ENCODE peak calls at places on chromosomes 3 and 15, in six cellular contexts. L, X, F, P, I and E are unnamed samples.

GRCh38 chr3:8776406-8776805 is 7.0 kb upstream of the OXTR start:
- DNase-seq in L (no peak), F (no peak), X (peak), I (peak), P (peak), E (no peak)

GRCh38 chr3:62873672-62874397 is 1.4 kb downstream of the CADPS start:
- DNase-seq in L (peak), X (no peak), I (no peak), F (peak), P (no peak), E (peak)

GRCh38 chr3:138012526-138012925 is 2.6 kb downstream of the CLDN18 start:
- DNase-seq in F (no peak), X (no peak), P (no peak), L (no peak), I (no peak), E (no peak)

GRCh38 chr3:130429069-130430023 is 83.9 kb downstream of the COL6A5 start:
- DNase-seq in F (no peak), P (no peak), L (no peak), X (no peak), I (no peak), E (no peak)

GRCh38 chr15:41891946-41892345 is 1.9 kb downstream of the SPTBN5 start:
- DNase-seq in I (no peak), P (no peak), L (no peak), F (no peak), X (no peak), E (no peak)

GRCh38 chr3:126512916-126513650 is 4.5 kb downstream of the UROC1 start:
- DNase-seq in F (no peak), X (no peak), P (no peak), I (no peak), L (no peak), E (peak)

GRCh38 chr3:14424711-14425573 is 22.5 kb downstream of the SLC6A6 start:
- DNase-seq in X (no peak), I (no peak), L (peak), P (no peak), F (no peak), E (no peak)

GRCh38 chr3:172973799-172974198 is 167.2 kb downstream of the SPATA16 start:
- DNase-seq in X (no peak), L (no peak), P (no peak), I (no peak), F (no peak), E (no peak)

GRCh38 chr3:107283948-107284347 is 93.3 kb upstream of the CCDC54 start:
- DNase-seq in P (no peak), X (no peak), I (peak), L (no peak), F (no peak), E (no peak)

GRCh38 chr15:51533672-51534398 is 88.7 kb downstream of the DMXL2 start:
- DNase-seq in F (no peak), P (no peak), L (no peak), I (no peak), X (no peak), E (no peak)

GRCh38 chr3:195873281-195873887 is 35.0 kb downstream of the TNK2 start:
- DNase-seq in L (no peak), F (no peak), P (no peak), X (no peak), I (no peak), E (no peak)

GRCh38 chr15:95932676-95933075 is 397.8 kb upstream of the NR2F2 start:
- DNase-seq in F (no peak), I (peak), P (no peak), L (no peak), X (peak), E (no peak)

GRCh38 chr3:168707900-168708299 is 612.2 kb upstream of the GOLIM4 start:
- DNase-seq in L (no peak), F (no peak), P (no peak), X (no peak), I (no peak), E (no peak)

GRCh38 chr15:68921926-68922325 is 8.4 kb upstream of the SPESP1 start:
- DNase-seq in F (no peak), X (no peak), L (no peak), I (no peak), P (no peak), E (no peak)

GRCh38 chr15:74055804-74056203 is 26.5 kb downstream of the GOLGA6A start:
- DNase-seq in P (no peak), X (no peak), I (no peak), L (no peak), F (no peak), E (no peak)

GRCh38 chr3:76349715-76350480 is 564.5 kb upstream of the ZNF717 start:
- DNase-seq in F (no peak), P (no peak), X (no peak), L (no peak), I (no peak), E (no peak)

GRCh38 chr3:86838927-86839326 is 152.0 kb downstream of the VGLL3 start:
- DNase-seq in F (no peak), P (no peak), L (no peak), X (no peak), I (no peak), E (no peak)

GRCh38 chr15:38182900-38183299 is 69.7 kb upstream of the SPRED1 start:
- DNase-seq in P (no peak), L (no peak), I (no peak), X (no peak), F (no peak), E (no peak)

GRCh38 chr3:137770821-137771399 is 6.8 kb downstream of the SOX14 start:
- DNase-seq in F (no peak), X (no peak), P (peak), I (no peak), L (no peak), E (peak)

GRCh38 chr3:31895471-31895870 is 85.6 kb downstream of the OSBPL10 start:
- DNase-seq in P (no peak), X (no peak), F (no peak), L (no peak), I (no peak), E (no peak)

GRCh38 chr3:193190387-193190786 is 50.6 kb upstream of the PLAAT1 start:
- DNase-seq in I (peak), L (peak), P (no peak), F (peak), X (no peak), E (no peak)

DNA sequence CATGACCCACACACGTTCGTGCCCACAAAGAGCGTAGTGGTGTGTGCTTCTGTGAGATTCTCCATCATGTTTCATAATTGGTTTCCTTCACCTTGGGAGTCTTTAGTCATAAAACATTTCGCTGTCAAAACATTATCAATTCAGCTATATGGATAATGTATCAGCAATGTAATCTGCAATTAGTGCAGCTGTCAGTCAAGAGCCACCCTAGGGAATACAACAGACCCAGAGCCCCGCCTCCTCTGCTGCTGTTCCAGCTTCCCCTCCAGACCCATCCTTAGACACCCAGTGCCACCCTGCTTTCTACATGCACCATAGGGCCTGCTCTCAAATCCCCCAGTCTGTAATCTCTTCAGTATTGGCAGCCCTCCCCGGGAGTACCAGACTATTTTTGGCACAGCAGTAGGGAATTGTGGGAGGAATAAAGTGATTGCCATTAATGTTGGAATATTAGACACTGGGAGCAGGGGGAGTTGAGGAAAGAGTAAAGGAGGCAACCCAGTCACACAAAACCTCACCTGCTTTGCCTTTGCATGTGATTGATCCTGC is 31.5 kb upstream of the C3orf80 start:
- DNase-seq in L (no peak), F (no peak), P (peak), I (no peak), X (no peak), E (no peak)
- TF ChIP-seq CTCF in L (no peak), F (no peak), P (no peak), I (no peak), X (no peak), E (no peak)

GRCh38 chr3:74442683-74443082 is 171.8 kb downstream of the CNTN3 start:
- DNase-seq in X (no peak), F (no peak), L (no peak), P (no peak), I (no peak), E (no peak)

GRCh38 chr3:74447221-74447620 is 167.2 kb downstream of the CNTN3 start:
- DNase-seq in I (no peak), P (no peak), F (no peak), X (no peak), L (no peak), E (no peak)

GRCh38 chr3:74445541-74445940 is 168.9 kb downstream of the CNTN3 start:
- DNase-seq in F (no peak), I (no peak), P (no peak), L (no peak), X (peak), E (no peak)

DNA sequence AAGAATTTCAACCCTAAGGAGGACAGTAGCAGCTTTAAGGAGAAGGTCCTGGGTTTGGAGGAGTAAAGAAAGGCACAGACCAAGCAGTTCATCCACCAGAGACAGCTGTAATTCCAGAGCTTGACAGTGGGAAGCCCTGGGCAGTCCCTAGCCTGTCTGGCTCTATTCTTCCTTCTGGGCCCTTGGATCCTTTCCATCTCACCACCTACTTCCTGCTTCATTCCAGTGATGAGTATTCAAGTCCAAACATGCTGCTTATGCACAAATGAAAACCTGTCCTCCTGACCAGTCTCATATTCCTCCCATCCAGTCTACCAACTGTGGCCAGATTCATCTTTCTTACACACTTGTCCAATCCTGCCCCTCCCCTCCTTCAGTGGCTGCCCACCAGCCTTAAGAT is 171.4 kb downstream of the CNTN3 start:
- DNase-seq in X (peak), I (peak), L (no peak), F (no peak), P (no peak), E (no peak)
- TF ChIP-seq CTCF in X (no peak), I (no peak), L (no peak), F (no peak), P (no peak), E (no peak)

DNA sequence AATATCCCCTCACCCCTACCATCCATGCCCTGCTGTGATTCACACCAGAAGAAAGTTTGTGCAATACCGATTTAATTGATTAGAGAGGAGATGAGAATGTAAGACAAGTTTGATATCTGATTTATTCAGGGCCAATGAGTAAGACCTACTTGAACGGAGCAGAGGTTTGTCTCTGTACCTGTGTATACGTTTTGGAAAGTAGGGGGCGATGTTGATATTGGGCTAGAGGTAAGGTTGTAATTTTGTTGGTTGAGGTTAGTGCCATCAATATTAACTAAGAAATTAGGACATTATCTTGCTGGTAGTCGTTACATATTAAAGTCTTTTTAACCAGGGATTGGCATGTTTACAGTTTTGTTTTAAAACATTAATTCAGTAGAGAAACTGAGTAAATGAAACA is 20.5 kb downstream of the EAF2 start:
- DNase-seq in X (no peak), P (no peak), F (no peak), I (peak), L (peak), E (no peak)
- TF ChIP-seq CTCF in X (no peak), P (no peak), F (peak), I (peak), L (peak), E (peak)

GRCh38 chr3:78066287-78066686 is 1026.4 kb downstream of the ROBO2 start:
- DNase-seq in X (no peak), L (no peak), F (no peak), I (no peak), P (no peak), E (no peak)
- TF ChIP-seq CTCF in X (no peak), L (no peak), F (no peak), I (no peak), P (no peak), E (peak)

GRCh38 chr15:39888243-39888642 is 31.8 kb downstream of the GPR176 start:
- DNase-seq in L (no peak), P (no peak), I (no peak), F (no peak), X (no peak), E (no peak)

GRCh38 chr15:39887211-39887610 is 32.9 kb downstream of the GPR176 start:
- DNase-seq in L (no peak), P (no peak), F (no peak), X (no peak), I (no peak), E (no peak)

GRCh38 chr15:39888809-39889208 is 31.3 kb downstream of the GPR176 start:
- DNase-seq in X (no peak), L (no peak), P (no peak), F (no peak), I (no peak), E (no peak)

GRCh38 chr15:39886418-39886817 is 33.6 kb downstream of the GPR176 start:
- DNase-seq in F (no peak), X (no peak), I (no peak), P (no peak), L (no peak), E (no peak)

DNA sequence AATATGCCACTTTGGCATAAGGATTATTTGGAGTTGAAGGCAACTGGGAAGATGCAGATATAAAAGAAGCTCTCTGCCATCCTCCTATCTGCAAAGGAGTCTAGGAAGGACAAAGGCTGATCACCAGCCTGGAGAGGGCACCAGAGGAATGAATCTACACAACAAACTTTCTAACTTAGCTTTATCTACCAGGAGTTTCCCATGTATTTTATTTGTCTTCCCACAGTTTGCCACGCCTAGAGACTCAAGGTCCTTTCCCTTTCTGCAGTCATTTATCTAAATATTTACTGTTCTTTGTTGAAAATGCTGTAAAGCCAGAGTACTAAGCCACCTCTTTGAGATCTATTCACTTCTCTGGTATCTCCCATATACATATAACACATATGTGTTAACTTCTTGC is 32.2 kb downstream of the GPR176 start:
- DNase-seq in X (no peak), L (peak), F (peak), P (no peak), I (peak), E (no peak)
- TF ChIP-seq CTCF in X (peak), L (no peak), F (peak), P (peak), I (peak), E (peak)

GRCh38 chr3:150703756-150704344 is at the start of gene ERICH6:
- DNase-seq in F (peak), I (peak), P (peak), L (peak), X (peak), E (peak)
- TF ChIP-seq CTCF in F (peak), I (no peak), P (no peak), L (peak), X (no peak), E (peak)